ENCODE peak calls at places on chromosomes 2 and 18, in four cellular contexts. Q is natural killer cell; N is CD8-positive, alpha-beta T cell; W is astrocyte of the cerebellum. F is an unnamed sample.

GRCh38 chr2:227860116-227860724 is 11.2 kb upstream of the DAW1 start:
- DNase-seq in N (no peak), W (no peak), Q (no peak), F (no peak)

GRCh38 chr2:16622399-16622968 is 43.1 kb downstream of the CYRIA start:
- DNase-seq in N (no peak), Q (no peak), W (no peak), F (no peak)

GRCh38 chr2:239316562-239317465 is 84.0 kb downstream of the HDAC4 start:
- DNase-seq in W (no peak), N (no peak), Q (no peak), F (no peak)

GRCh38 chr18:58716046-58716766 is 44.9 kb downstream of the MALT1 start:
- DNase-seq in N (no peak), W (no peak), Q (no peak), F (no peak)

GRCh38 chr2:47029737-47030524 is 114.3 kb upstream of the MCFD2 start:
- DNase-seq in N (no peak), W (no peak), Q (no peak), F (no peak)

GRCh38 chr2:163633296-163633695 is 102.5 kb downstream of the FIGN start:
- DNase-seq in N (no peak), Q (no peak), W (no peak), F (no peak)

GRCh38 chr2:44578401-44579135 is 216.8 kb downstream of the CAMKMT start:
- DNase-seq in W (peak), N (no peak), Q (no peak), F (no peak)

GRCh38 chr18:12317664-12318333 is 9.8 kb downstream of the TUBB6 start:
- DNase-seq in N (no peak), W (no peak), Q (no peak), F (no peak)

GRCh38 chr2:96265349-96265839 is 403 bp downstream of the TMEM127 start:
- DNase-seq in W (no peak), Q (no peak), N (no peak), F (no peak)

GRCh38 chr2:37271376-37272067 is 40.1 kb downstream of the NDUFAF7 start:
- DNase-seq in W (no peak), Q (no peak), N (no peak), F (no peak)

GRCh38 chr18:57210101-57210661 is 63.3 kb downstream of the BOD1L2 start:
- DNase-seq in W (peak), Q (no peak), N (no peak), F (no peak)

GRCh38 chr2:27264753-27265535 is 2.1 kb upstream of the SLC30A3 start:
- DNase-seq in N (peak), Q (peak), W (no peak), F (peak)

GRCh38 chr18:21634588-21635199 is 22.6 kb downstream of the SNRPD1 start:
- DNase-seq in N (no peak), W (no peak), Q (no peak), F (no peak)

GRCh38 chr18:21636769-21637168 is 24.7 kb downstream of the SNRPD1 start:
- DNase-seq in Q (no peak), N (no peak), W (no peak), F (no peak)

GRCh38 chr18:21629089-21629832 is 17.1 kb downstream of the SNRPD1 start:
- DNase-seq in N (no peak), Q (no peak), W (no peak), F (no peak)

DNA sequence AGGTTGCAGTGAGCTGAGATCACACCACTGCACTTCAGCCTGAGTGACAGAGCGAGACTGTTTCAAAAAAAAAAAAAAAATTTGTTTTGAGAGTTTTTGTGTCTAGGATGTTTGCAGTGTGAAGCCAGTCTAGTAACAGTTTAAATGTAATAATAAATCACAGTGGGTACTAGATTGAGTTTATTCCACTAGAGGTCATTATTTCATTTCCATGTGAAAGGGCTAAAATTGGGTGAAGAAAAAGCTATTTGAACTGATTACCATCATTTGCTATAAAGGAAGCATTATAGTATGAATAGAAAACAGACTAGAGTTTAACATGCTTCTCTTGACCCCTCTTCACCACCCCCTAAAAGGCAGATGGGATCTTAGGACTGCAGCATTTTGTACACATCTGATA is 20.3 kb downstream of the SNRPD1 start:
- DNase-seq in W (no peak), N (no peak), Q (no peak), F (no peak)
- TF ChIP-seq CTCF in W (no peak), N (no peak), Q (no peak), F (no peak)

DNA sequence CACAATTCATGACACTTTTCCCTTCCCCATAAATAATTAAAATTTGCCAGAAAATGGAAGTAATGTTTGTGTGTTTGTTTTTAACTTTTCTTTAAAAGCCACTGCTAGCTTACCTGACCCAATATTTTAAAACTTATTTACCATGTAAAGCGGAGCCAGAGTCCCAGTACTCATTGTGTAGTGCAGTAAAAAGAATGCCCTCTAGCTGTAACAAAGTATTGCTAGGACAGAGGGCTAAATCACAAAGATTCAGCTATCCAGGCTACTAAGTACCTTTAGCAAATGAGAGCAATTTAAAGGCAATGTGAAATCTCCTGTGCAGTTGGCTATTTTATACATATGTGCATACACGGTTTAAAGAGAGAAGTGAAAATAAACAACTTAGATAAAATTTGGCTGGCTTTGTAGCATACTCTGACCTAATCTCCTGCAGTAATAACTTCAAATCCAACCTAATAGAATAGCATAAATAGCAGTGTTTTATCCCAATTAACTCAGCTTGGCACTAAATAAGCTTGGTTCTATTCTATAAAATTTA is 997.4 kb upstream of the PIK3C3 start:
- DNase-seq in Q (no peak), W (no peak), N (no peak), F (no peak)
- TF ChIP-seq CTCF in Q (no peak), W (no peak), N (no peak), F (no peak)

DNA sequence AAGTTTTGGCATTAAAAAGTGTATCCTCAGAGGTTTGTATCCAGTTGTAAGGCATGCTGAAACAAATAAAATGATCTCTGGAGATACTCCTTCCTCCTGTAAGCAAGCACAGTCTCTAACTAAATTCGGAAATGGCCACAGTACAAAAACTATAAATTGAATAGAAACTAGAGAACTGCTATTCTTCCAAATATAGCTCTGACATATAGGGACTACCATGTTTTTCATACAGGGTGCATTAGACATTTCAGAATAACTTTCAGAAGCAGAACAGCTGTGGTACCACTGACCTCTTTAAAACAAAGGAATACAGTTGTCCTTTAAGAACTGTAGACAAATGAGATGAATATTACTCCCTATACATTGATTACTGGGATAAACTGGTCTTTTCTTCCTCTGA is 568.5 kb downstream of the ARHGAP15 start:
- DNase-seq in N (no peak), Q (no peak), W (no peak), F (no peak)
- TF ChIP-seq CTCF in N (no peak), Q (no peak), W (no peak), F (no peak)

GRCh38 chr2:105732955-105733607 is 11.6 kb upstream of the NCK2 start:
- DNase-seq in W (no peak), N (no peak), Q (no peak), F (no peak)

GRCh38 chr2:105732096-105732495 is 12.6 kb upstream of the NCK2 start:
- DNase-seq in W (no peak), Q (no peak), N (no peak), F (no peak)

GRCh38 chr2:105734762-105735538 is 9.8 kb upstream of the NCK2 start:
- DNase-seq in N (no peak), Q (no peak), W (peak), F (no peak)

GRCh38 chr2:105731511-105731910 is 13.2 kb upstream of the NCK2 start:
- DNase-seq in Q (no peak), N (no peak), W (no peak), F (no peak)

GRCh38 chr2:105730170-105730569 is 14.5 kb upstream of the NCK2 start:
- DNase-seq in N (no peak), W (no peak), Q (no peak), F (no peak)
- TF ChIP-seq CTCF in N (no peak), W (no peak), Q (no peak), F (no peak)

GRCh38 chr2:72134997-72135800 is 12.5 kb downstream of the CYP26B1 start:
- DNase-seq in W (no peak), N (no peak), Q (no peak), F (no peak)

GRCh38 chr2:72135921-72136320 is 11.7 kb downstream of the CYP26B1 start:
- DNase-seq in N (no peak), W (no peak), Q (no peak), F (no peak)

GRCh38 chr2:72137498-72138010 is 10.1 kb downstream of the CYP26B1 start:
- DNase-seq in Q (peak), N (peak), W (no peak), F (peak)

GRCh38 chr2:72136933-72137497 is 10.6 kb downstream of the CYP26B1 start:
- DNase-seq in N (no peak), W (no peak), Q (no peak), F (no peak)

GRCh38 chr2:72136349-72136748 is 11.3 kb downstream of the CYP26B1 start:
- DNase-seq in Q (no peak), N (no peak), W (no peak), F (no peak)
- TF ChIP-seq CTCF in Q (no peak), N (no peak), W (no peak), F (no peak)